ENCODE peak calls at places on chromosomes 3 and 15, in ten cellular contexts. Q is testis, K is adipocyte, L is right lobe of liver, C is fibroblast of lung, G is psoas muscle, I is astrocyte, O is endothelial cell of umbilical vein, D is neural progenitor cell, R is neuronal stem cell. W is an unnamed sample. For H3K36me3, the result is how much of the 10 kb centered on the place peaks cover.

GRCh38 chr3:53803816-53804545 is 42.2 kb downstream of the CHDH start:
- DNase-seq in R (no peak), C (no peak), O (no peak), G (no peak), D (no peak), Q (no peak), K (peak), I (no peak), L (no peak), W (no peak)

GRCh38 chr3:179181021-179181472 is 32.9 kb downstream of the PIK3CA start:
- DNase-seq in I (peak), K (peak), L (no peak), Q (no peak), C (peak), G (no peak), D (no peak), R (no peak), O (peak), W (no peak)

GRCh38 chr15:36468746-36469145 is 110.7 kb upstream of the CDIN1 start:
- DNase-seq in D (no peak), O (no peak), I (peak), G (no peak), C (peak), R (no peak), Q (no peak), L (no peak), K (peak), W (peak)

GRCh38 chr3:71219744-71220638 is 363.5 kb downstream of the FOXP1 start:
- DNase-seq in D (no peak), L (no peak), K (no peak), C (no peak), R (no peak), O (no peak), I (no peak), G (no peak), Q (no peak), W (no peak)

GRCh38 chr3:184314700-184315505 is 497 bp downstream of the EIF4G1 start:
- DNase-seq in O (peak), L (peak), Q (peak), R (peak), K (peak), D (peak), G (peak), I (peak), C (peak), W (no peak)

GRCh38 chr3:82939491-82940097 is 1178.1 kb upstream of the GBE1 start:
- DNase-seq in O (no peak), G (no peak), R (no peak), Q (no peak), C (no peak), K (no peak), D (no peak), I (no peak), L (no peak), W (no peak)

GRCh38 chr3:45647148-45647619 is 42.0 kb upstream of the SACM1L start:
- DNase-seq in L (no peak), Q (no peak), I (peak), D (no peak), G (no peak), R (no peak), K (peak), O (peak), C (peak), W (peak)

GRCh38 chr15:39667382-39668127 is 86.7 kb downstream of the THBS1 start:
- DNase-seq in C (no peak), I (no peak), R (no peak), O (no peak), L (no peak), Q (no peak), D (peak), G (no peak), K (no peak), W (no peak)

GRCh38 chr15:28179270-28179669 is 80.2 kb upstream of the OCA2 start:
- DNase-seq in Q (no peak), L (no peak), I (no peak), K (no peak), C (no peak), O (no peak), G (no peak), D (no peak), R (no peak), W (no peak)

GRCh38 chr3:86782271-86782670 is 208.7 kb downstream of the VGLL3 start:
- DNase-seq in O (no peak), D (no peak), Q (no peak), R (no peak), I (no peak), L (no peak), C (peak), K (peak), G (no peak), W (no peak)

GRCh38 chr3:160134964-160135363 is 90.3 kb upstream of the C3orf80 start:
- DNase-seq in G (no peak), I (peak), K (peak), L (no peak), D (no peak), R (no peak), O (no peak), Q (no peak), C (peak), W (peak)

GRCh38 chr3:170751083-170751893 is 118.7 kb downstream of the RPL22L1 start:
- DNase-seq in C (peak), D (no peak), O (peak), L (no peak), R (no peak), G (peak), K (peak), Q (peak), I (peak), W (peak)

GRCh38 chr3:149221783-149222517 is at the start of gene CP:
- DNase-seq in K (no peak), Q (peak), D (peak), I (no peak), G (no peak), O (no peak), C (no peak), R (peak), L (no peak), W (no peak)

GRCh38 chr3:14423197-14423743 is 20.9 kb downstream of the SLC6A6 start:
- DNase-seq in C (no peak), I (no peak), R (no peak), K (no peak), G (no peak), D (no peak), L (no peak), O (no peak), Q (no peak), W (no peak)
- H3K36me3 ChIP-seq in C (under half), I (under half), R (under half), K (under half), G (under half), D (under half), L (under half), O (under half), Q (under half), W (under half)

DNA sequence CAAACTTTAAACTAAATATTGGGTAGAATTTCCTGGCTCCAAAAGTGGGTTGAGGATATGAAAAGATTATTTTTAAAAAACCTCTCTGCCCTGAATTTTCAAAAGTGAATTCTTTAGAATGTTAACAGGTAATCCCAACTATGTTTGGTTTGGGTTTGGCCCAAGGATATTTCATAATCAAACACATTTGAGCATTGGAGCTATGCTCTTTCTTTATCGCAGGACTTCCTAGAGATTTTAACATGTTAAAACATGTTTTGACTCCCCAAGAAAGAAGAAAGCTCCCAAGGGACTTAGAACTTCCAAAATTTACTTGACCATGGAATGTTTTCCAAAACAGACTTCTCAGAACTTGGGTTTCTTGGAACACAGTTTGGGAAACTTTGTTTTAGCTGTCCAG is 75.6 kb upstream of the SYNPR start:
- DNase-seq in D (no peak), C (no peak), G (no peak), L (no peak), I (no peak), K (peak), Q (no peak), R (no peak), O (no peak), W (no peak)
- H3K36me3 ChIP-seq in D (under half), C (under half), G (under half), L (under half), I (under half), K (under half), Q (under half), R (under half), O (under half), W (under half)

DNA sequence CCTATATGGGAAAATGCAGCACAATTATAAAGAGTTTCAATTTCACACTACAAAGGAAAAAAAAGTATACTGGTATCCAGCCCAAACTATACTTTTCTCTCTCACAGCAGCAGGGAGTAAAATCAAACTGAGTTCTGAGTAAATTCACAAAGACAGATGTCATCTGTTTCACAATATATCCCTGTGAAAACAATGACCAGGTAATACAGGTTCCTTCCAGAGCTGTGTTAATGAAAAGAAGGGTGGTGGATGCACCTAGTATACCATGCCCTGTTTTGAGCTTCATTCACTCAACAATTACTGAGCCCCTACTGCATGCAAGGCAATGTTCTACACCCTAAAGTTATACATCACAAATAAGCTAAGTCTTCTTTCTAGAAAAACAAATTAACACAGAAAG is 108.5 kb downstream of the TJP1 start:
- DNase-seq in Q (no peak), C (no peak), K (no peak), O (no peak), G (no peak), L (no peak), I (no peak), D (no peak), R (no peak), W (no peak)
- H3K36me3 ChIP-seq in Q (under half), C (under half), K (half or more), O (under half), G (half or more), L (under half), I (half or more), D (under half), R (under half), W (under half)

GRCh38 chr3:47404955-47405790 is 24.4 kb downstream of the PTPN23 start:
- DNase-seq in I (peak), G (peak), R (no peak), O (no peak), C (peak), Q (peak), K (peak), L (no peak), D (no peak), W (no peak)

GRCh38 chr3:47407896-47408838 is 27.3 kb downstream of the PTPN23 start:
- DNase-seq in I (no peak), L (no peak), Q (no peak), G (peak), C (no peak), R (no peak), D (no peak), O (no peak), K (no peak), W (no peak)

GRCh38 chr3:47404420-47404819 is 23.6 kb downstream of the PTPN23 start:
- DNase-seq in L (no peak), I (peak), D (no peak), G (peak), K (no peak), O (no peak), C (no peak), R (no peak), Q (no peak), W (no peak)

GRCh38 chr3:47406762-47407149 is 25.9 kb downstream of the PTPN23 start:
- DNase-seq in C (no peak), O (no peak), L (no peak), K (no peak), I (no peak), G (no peak), D (no peak), Q (no peak), R (no peak), W (no peak)

DNA sequence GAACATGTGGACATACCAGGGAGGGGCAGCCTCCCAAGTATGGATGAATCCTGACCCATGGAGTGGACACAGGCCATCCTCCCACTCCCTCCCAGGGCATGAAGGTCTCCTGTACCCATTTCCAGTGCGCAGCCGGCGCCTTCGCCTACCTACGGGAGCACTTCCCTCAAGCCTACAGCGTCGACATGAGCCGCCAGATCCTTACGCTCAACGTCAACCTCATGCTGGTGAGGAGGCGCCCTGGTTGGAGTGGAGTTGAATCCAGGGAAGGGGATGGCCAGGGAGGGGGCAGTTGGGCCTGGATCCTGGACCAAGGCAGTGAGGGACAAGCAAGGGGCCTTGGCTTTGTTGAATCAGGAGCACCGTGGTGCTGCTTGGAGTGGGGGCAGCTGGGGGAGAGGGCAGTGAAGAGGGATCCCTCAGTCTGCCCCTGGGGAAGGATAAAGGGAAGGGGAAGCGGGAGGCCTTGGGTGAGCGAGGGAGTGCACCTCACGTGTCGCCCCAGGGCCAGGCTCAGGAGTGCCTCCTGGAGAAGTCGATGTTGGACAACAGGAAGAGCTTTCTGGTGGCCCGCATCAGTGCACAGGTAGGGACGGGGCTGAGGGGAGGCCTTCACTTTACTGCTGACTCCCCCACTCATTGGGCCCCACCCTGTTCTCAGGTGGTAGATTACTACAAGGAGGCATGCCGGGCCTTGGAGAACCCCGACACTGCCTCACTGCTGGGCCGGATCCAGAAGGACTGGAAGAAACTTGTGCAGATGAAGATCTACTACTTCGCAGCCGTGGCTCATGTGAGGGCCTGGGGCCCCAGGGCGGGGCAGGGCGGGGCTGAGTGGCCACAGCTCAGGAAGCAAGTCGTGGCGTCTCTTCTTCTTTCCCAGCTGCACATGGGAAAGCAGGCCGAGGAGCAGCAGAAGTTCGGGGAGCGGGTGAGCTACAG is 25.3 kb downstream of the PTPN23 start:
- DNase-seq in K (no peak), I (no peak), Q (no peak), R (no peak), C (no peak), L (no peak), D (no peak), G (no peak), O (no peak), W (no peak)
- H3K36me3 ChIP-seq in K (under half), I (under half), Q (under half), R (under half), C (under half), L (under half), D (under half), G (half or more), O (under half), W (under half)

DNA sequence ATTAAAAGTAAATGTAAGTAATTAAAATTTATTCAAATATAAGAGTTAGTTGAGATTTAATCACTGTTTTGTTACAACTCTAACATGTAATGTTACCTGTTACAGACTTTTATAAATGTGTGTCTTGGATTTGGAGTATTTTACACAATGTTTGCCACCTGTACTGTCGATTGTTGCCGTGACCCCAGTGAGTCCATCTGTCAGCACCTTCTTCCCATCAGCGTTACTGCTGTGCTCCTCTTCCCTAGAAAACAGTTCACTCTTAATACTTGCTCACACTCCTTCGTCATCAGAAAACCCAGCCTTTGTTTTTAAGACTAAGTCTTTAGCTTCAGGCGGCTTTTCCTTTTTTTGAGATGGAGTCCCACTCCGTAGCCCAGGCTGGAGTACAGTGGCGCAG is 40.5 kb upstream of the FBXL22 start:
- DNase-seq in K (no peak), I (no peak), L (no peak), R (no peak), Q (no peak), C (no peak), D (no peak), G (no peak), O (no peak), W (no peak)
- H3K36me3 ChIP-seq in K (half or more), I (under half), L (under half), R (under half), Q (under half), C (under half), D (under half), G (half or more), O (under half), W (under half)

GRCh38 chr15:42750306-42750705 is 13.4 kb upstream of the CDAN1 start:
- DNase-seq in D (no peak), Q (no peak), O (no peak), L (no peak), R (no peak), K (no peak), G (no peak), I (no peak), C (no peak), W (no peak)

GRCh38 chr15:42744200-42744599 is 7.3 kb upstream of the CDAN1 start:
- DNase-seq in O (no peak), L (no peak), G (no peak), D (no peak), Q (no peak), R (no peak), K (no peak), I (no peak), C (no peak), W (no peak)

GRCh38 chr15:42749266-42749665 is 12.3 kb upstream of the CDAN1 start:
- DNase-seq in L (no peak), Q (no peak), D (no peak), G (no peak), R (no peak), O (no peak), C (no peak), K (no peak), I (no peak), W (no peak)
- H3K36me3 ChIP-seq in L (under half), Q (under half), D (under half), G (under half), R (under half), O (under half), C (under half), K (under half), I (under half), W (under half)

DNA sequence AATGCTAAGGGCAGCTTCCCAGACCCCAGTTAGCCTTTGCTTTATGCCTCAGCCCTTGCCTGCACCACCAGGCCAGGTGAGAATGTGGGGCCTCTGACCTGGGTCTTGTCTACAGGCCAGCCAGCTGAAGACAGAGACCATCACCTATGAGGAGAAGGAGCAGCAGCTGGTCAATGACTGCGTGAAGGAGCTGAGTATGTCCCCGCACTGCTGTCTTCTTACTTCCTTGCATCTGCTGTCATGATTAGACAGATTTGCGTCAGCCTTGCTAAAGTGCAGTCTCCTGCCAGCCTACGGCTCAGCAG is 74.6 kb downstream of the CCK start:
- DNase-seq in D (no peak), G (no peak), K (no peak), Q (no peak), C (no peak), O (no peak), I (no peak), L (no peak), R (no peak), W (no peak)
- H3K36me3 ChIP-seq in D (under half), G (under half), K (under half), Q (under half), C (under half), O (under half), I (under half), L (under half), R (under half), W (under half)

GRCh38 chr15:41517895-41518449 is 4.3 kb upstream of the LTK start:
- DNase-seq in K (no peak), L (no peak), G (no peak), I (no peak), Q (no peak), C (no peak), D (no peak), O (no peak), R (no peak), W (no peak)

GRCh38 chr15:41521614-41522013 is 8.0 kb upstream of the LTK start:
- DNase-seq in I (no peak), L (no peak), R (no peak), C (no peak), K (no peak), O (no peak), G (no peak), Q (no peak), D (no peak), W (no peak)

GRCh38 chr15:41520636-41521035 is 7.0 kb upstream of the LTK start:
- DNase-seq in K (no peak), I (no peak), C (no peak), D (no peak), O (no peak), R (no peak), L (no peak), Q (no peak), G (no peak), W (no peak)

GRCh38 chr15:41523097-41523496 is 9.5 kb upstream of the LTK start:
- DNase-seq in O (no peak), L (no peak), I (no peak), K (peak), C (no peak), Q (no peak), D (no peak), G (no peak), R (no peak), W (no peak)
- H3K36me3 ChIP-seq in O (under half), L (under half), I (under half), K (under half), C (under half), Q (under half), D (under half), G (half or more), R (under half), W (under half)

GRCh38 chr15:65102912-65103311 is 12.1 kb downstream of the UBAP1L start:
- DNase-seq in I (no peak), Q (no peak), C (no peak), O (no peak), L (no peak), K (no peak), G (no peak), R (no peak), D (no peak), W (no peak)

GRCh38 chr15:65101418-65101890 is 13.5 kb downstream of the UBAP1L start:
- DNase-seq in L (no peak), K (peak), Q (peak), O (peak), C (peak), I (no peak), R (peak), G (peak), D (peak), W (no peak)

GRCh38 chr15:65100427-65100826 is 14.6 kb downstream of the UBAP1L start:
- DNase-seq in I (no peak), O (no peak), K (no peak), R (no peak), C (no peak), G (no peak), Q (no peak), L (no peak), D (no peak), W (no peak)

GRCh38 chr15:65099336-65099735 is 15.7 kb downstream of the UBAP1L start:
- DNase-seq in C (no peak), Q (no peak), L (no peak), R (no peak), G (no peak), K (no peak), D (no peak), O (no peak), I (no peak), W (no peak)

GRCh38 chr15:65101891-65102708 is 12.9 kb downstream of the UBAP1L start:
- DNase-seq in L (no peak), O (no peak), I (no peak), C (no peak), R (no peak), K (no peak), G (no peak), D (peak), Q (no peak), W (no peak)
- H3K36me3 ChIP-seq in L (under half), O (under half), I (under half), C (under half), R (under half), K (half or more), G (half or more), D (under half), Q (under half), W (under half)